ENCODE peak calls at places on chromosomes 1 and 21, in five cellular contexts. U is ovary, V is transverse colon, K is A549, D is stomach. F is an unnamed sample.

GRCh38 chr21:42674351-42674940 is 21.0 kb downstream of the PDE9A start:
- DNase-seq in U (peak; percentile 66), V (peak; percentile 44), K (no peak), D (no peak), F (no peak)

GRCh38 chr1:172135076-172135672 is 285.3 kb upstream of the C1orf105 start:
- DNase-seq in U (no peak), V (peak; percentile 10), K (peak; percentile 8), D (no peak), F (no peak)

GRCh38 chr1:237470712-237471310 is 419.9 kb downstream of the ZP4 start:
- DNase-seq in U (no peak), V (no peak), K (no peak), D (peak; percentile 50), F (no peak)

GRCh38 chr1:85655315-85655714 is 52.9 kb downstream of the ZNHIT6 start:
- DNase-seq in U (no peak), V (no peak), K (no peak), D (no peak), F (no peak)

GRCh38 chr1:23916209-23917131 is 3.3 kb upstream of the CNR2 start:
- DNase-seq in U (peak; percentile 49), V (peak; percentile 81), K (peak; percentile 57), D (peak; percentile 80), F (no peak)

GRCh38 chr1:177306019-177306415 is 135.3 kb downstream of the BRINP2 start:
- DNase-seq in U (no peak), V (no peak), K (no peak), D (no peak), F (no peak)

GRCh38 chr1:5099018-5099417 is 444.6 kb downstream of the AJAP1 start:
- DNase-seq in U (no peak), V (no peak), K (no peak), D (no peak), F (no peak)

GRCh38 chr1:229812693-229813092 is 186.6 kb downstream of the URB2 start:
- DNase-seq in U (no peak), V (no peak), K (no peak), D (no peak), F (no peak)

GRCh38 chr1:235430991-235431390 is 63.8 kb downstream of the TBCE start:
- DNase-seq in U (no peak), V (no peak), K (no peak), D (no peak), F (no peak)

GRCh38 chr1:117527111-117527510 is 78.7 kb upstream of the TENT5C start:
- DNase-seq in U (no peak), V (no peak), K (no peak), D (no peak), F (no peak)

GRCh38 chr1:40712405-40712944 is 21.0 kb downstream of the NFYC start:
- DNase-seq in U (no peak), V (no peak), K (no peak), D (peak; percentile 55), F (no peak)

GRCh38 chr1:101567582-101568189 is 330.9 kb downstream of the S1PR1 start:
- DNase-seq in U (no peak), V (peak; percentile 40), K (peak; percentile 1), D (peak; percentile 31), F (no peak)

GRCh38 chr1:5597991-5598823 is 394.0 kb downstream of the NPHP4 start:
- DNase-seq in U (no peak), V (no peak), K (no peak), D (peak; percentile 66), F (peak; percentile 74)

GRCh38 chr1:33824971-33825370 is 38.9 kb upstream of the HMGB4 start:
- DNase-seq in U (no peak), V (no peak), K (no peak), D (no peak), F (no peak)

GRCh38 chr21:42147386-42148020 is 71.4 kb upstream of the ABCG1 start:
- DNase-seq in U (no peak), V (no peak), K (no peak), D (no peak), F (peak; percentile 40)

GRCh38 chr1:157691285-157691920 is 9.2 kb downstream of the FCRL3 start:
- DNase-seq in U (no peak), V (no peak), K (peak; percentile 28), D (no peak), F (no peak)

GRCh38 chr1:178774263-178774662 is 49.2 kb downstream of the RALGPS2 start:
- DNase-seq in U (no peak), V (no peak), K (no peak), D (no peak), F (no peak)

GRCh38 chr21:45299864-45300785 is 12.4 kb upstream of the POFUT2 start:
- DNase-seq in U (peak; percentile 42), V (no peak), K (no peak), D (no peak), F (peak; percentile 58)

DNA sequence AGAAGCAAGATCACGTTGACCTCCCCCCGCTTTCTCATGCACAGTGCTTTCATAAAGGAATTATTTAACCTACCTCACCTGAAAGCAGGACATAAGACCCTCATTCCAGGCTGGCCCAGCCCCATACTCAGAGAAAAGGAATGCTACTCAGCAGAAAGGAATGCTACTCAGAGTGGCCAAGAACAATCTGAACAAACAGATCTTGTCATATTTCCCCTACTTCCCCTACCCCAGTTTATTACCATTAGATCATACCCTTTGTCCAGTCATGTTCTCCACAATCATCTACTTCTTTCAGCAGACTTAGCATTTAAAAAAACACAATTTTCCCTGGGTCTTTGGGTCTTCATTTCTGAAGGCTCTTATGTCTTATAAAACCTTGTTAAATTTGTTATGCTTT is 89.8 kb downstream of the SLC16A1 start:
- DNase-seq in U (no peak), V (no peak), K (peak; percentile 13), D (no peak), F (no peak)
- TF ChIP-seq EP300 in U (no peak), V (no peak), K (no peak), D (no peak), F (no peak)

DNA sequence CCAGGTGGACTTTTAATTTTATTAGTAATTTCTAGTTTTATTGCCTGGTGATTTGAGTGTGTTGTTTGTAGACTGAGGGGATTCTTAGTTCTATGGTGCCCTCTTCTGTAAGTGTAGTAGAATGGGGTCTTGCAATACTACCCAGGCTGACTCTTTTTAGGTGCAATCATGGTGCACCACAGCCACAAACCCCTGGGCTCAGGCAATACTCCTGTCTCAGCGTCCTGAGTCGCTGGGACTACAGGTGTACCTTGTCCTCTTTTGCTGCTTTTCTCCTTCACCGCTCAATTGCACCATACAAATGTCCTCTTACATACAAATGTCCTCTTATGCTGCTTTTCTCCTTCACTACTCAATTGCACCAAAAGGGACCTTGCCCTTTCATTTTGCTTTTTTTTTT is 43.1 kb downstream of the SCP2 start:
- DNase-seq in U (no peak), V (no peak), K (no peak), D (no peak), F (no peak)
- TF ChIP-seq CTCF in U (no peak), V (no peak), K (no peak), D (no peak), F (no peak)

GRCh38 chr1:47334765-47335435 is 1.3 kb downstream of the CMPK1 start:
- DNase-seq in U (no peak), V (no peak), K (no peak), D (no peak), F (no peak)

GRCh38 chr1:47331875-47332274 is 1.7 kb upstream of the CMPK1 start:
- DNase-seq in U (no peak), V (no peak), K (no peak), D (no peak), F (no peak)

GRCh38 chr1:47333578-47333921 is at the start of gene CMPK1:
- DNase-seq in U (peak; percentile 81), V (peak; percentile 86), K (peak; percentile 49), D (peak; percentile 84), F (peak; percentile 89)

GRCh38 chr1:47332779-47333577 is 612 bp upstream of the CMPK1 start:
- DNase-seq in U (peak; percentile 36), V (no peak), K (no peak), D (no peak), F (no peak)

DNA sequence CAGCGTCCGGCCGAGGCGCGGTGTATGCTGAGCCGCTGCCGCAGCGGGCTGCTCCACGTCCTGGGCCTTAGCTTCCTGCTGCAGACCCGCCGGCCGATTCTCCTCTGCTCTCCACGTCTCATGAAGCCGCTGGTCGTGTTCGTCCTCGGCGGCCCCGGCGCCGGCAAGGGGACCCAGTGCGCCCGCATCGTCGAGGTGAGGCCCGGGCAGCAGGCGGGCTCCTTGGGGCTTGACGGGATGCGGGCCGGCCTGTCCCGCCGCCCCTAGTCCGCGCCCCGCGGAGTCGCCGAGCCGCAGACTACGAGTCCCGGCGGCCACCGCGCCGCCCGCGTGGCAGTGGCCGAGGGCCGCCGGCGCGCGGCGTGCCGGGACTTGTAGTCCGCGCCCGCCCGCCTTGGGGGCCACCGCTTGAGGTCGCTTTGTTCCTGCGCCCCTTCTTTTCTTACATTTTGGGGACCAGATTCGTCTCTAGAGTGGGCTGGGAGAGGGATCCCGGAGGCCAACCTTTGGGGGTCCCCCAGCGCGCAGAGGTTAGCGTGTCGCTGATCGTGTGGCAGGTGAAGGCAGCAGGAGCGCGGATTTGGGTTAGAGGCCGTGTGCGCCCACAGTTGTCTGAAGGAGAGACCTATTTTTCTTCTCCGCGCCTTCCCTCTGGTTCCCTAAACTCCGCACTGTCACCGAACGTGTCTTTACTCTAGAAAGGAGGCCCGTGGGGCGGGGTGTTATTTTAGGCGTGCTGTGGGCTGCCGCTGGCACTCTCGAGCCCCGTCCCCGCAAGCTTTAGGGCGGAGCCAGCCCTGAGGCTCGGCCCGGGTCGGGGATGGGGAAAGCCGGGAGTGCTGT is 553 bp downstream of the CMPK1 start:
- DNase-seq in U (peak; percentile 81), V (peak; percentile 87), K (peak; percentile 87), D (peak; percentile 80), F (peak; percentile 88)
- TF ChIP-seq POLR2A in U (peak; percentile 46), V (peak; percentile 64), K (peak; percentile 46), D (no peak), F (peak; percentile 10)

GRCh38 chr1:109193653-109194590 is 19.8 kb upstream of the SARS1 start:
- DNase-seq in U (peak; percentile 47), V (peak; percentile 67), K (peak; percentile 67), D (peak; percentile 64), F (no peak)

GRCh38 chr1:109198043-109198695 is 15.5 kb upstream of the SARS1 start:
- DNase-seq in U (no peak), V (no peak), K (peak; percentile 51), D (no peak), F (no peak)

GRCh38 chr1:109198745-109199144 is 15.0 kb upstream of the SARS1 start:
- DNase-seq in U (no peak), V (no peak), K (no peak), D (no peak), F (no peak)

GRCh38 chr1:109199710-109200109 is 14.0 kb upstream of the SARS1 start:
- DNase-seq in U (no peak), V (no peak), K (no peak), D (peak; percentile 25), F (no peak)

DNA sequence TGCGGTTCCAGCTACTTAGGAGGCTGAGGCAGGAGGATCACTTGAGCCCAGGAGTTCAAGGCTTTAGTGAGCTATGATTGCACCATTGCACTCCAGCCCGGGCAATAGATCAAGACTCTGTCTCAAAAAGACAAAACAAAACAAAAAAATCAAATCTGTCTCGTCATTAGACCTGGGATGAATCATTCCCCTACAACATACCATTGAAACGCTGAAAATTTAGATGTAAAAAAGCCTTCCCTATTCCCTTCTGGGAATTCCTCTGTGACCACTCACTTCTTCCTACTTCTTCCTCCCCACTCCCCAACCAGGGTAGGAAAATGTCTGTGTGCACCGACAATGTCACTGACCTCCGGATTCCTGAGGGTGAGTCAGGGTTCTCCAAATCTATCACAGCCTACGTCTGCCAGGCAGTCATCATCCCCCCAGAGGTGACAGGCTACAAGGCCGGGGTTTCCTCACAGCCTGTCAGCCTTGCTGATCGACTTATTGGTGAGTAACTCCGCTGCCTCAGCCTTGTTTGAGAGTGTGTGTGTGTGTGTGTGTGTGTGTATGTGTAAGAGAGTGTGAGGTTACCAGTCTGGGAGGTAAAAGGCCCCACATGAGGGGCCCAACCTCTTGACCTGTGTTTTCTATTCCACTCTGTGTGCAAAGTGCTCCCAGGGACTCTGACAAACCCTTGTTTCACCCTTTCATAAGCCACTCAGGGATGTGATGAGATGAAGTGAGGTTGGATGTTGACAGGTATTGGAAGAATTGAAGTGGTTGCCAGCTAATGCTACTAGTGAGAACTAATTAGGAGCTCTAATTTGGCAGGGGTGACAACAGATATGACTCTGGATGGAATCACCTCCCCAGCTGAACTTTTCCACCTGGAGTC is 16.3 kb upstream of the SARS1 start:
- DNase-seq in U (no peak), V (no peak), K (peak; percentile 85), D (no peak), F (no peak)
- TF ChIP-seq EP300 in U (no peak), V (no peak), K (peak; percentile 31), D (no peak), F (no peak)

F was measured in suprapubic skin.